ENCODE peak calls at places on chromosomes 4 and X, in ten cellular contexts. X is transverse colon, I is HepG2, K is suprapubic skin, S is GM23338, J is GM12892, A is vagina, T is spleen, Q is HCT116, W is stomach. R is an unnamed sample.

GRCh38 chrX:149871940-149872339 is 9.0 kb upstream of the MAGEA8 start:
- DNase-seq in X (peak), I (peak), K (no peak), S (peak), J (peak), A (no peak), T (peak), Q (peak), W (peak), R (peak)

GRCh38 chr4:2266181-2266580 is 4.3 kb upstream of the MXD4 start:
- DNase-seq in X (no peak), I (no peak), K (no peak), S (no peak), J (no peak), A (no peak), T (no peak), Q (no peak), W (peak), R (no peak)

GRCh38 chrX:31909850-31910547 is 838.2 kb upstream of the FTHL17 start:
- DNase-seq in X (no peak), I (no peak), K (no peak), S (no peak), J (no peak), A (no peak), T (no peak), Q (no peak), W (no peak), R (no peak)

GRCh38 chrX:9498236-9498635 is 33.4 kb downstream of the TBL1X start:
- DNase-seq in X (no peak), I (no peak), K (no peak), S (no peak), J (no peak), A (no peak), T (no peak), Q (no peak), W (no peak), R (no peak)

GRCh38 chr4:37741564-37741963 is 55.4 kb upstream of the RELL1 start:
- DNase-seq in X (no peak), I (peak), K (no peak), S (no peak), J (no peak), A (no peak), T (no peak), Q (no peak), W (no peak), R (no peak)

GRCh38 chrX:2226182-2226581 is 274.6 kb downstream of the DHRSX start:
- DNase-seq in X (no peak), I (no peak), K (no peak), S (no peak), J (no peak), A (no peak), T (no peak), Q (no peak), W (no peak), R (no peak)

GRCh38 chr4:188941524-188942109 is 802.4 kb downstream of the TRIML1 start:
- DNase-seq in X (no peak), I (no peak), K (no peak), S (no peak), J (no peak), A (no peak), T (no peak), Q (peak), W (no peak), R (no peak)

GRCh38 chrX:9542106-9542764 is 77.4 kb downstream of the TBL1X start:
- DNase-seq in X (no peak), I (no peak), K (no peak), S (no peak), J (no peak), A (no peak), T (no peak), Q (no peak), W (no peak), R (no peak)

GRCh38 chrX:107935200-107935599 is 47.0 kb downstream of the TEX13B start:
- DNase-seq in X (no peak), I (no peak), K (no peak), S (peak), J (no peak), A (no peak), T (no peak), Q (no peak), W (no peak), R (no peak)

GRCh38 chr4:6991249-6991648 is 51.9 kb upstream of the TADA2B start:
- DNase-seq in X (no peak), I (no peak), K (no peak), S (no peak), J (no peak), A (no peak), T (no peak), Q (no peak), W (no peak), R (no peak)

GRCh38 chr4:6988016-6988715 is 55.0 kb upstream of the TADA2B start:
- DNase-seq in X (peak), I (no peak), K (no peak), S (no peak), J (no peak), A (no peak), T (no peak), Q (no peak), W (no peak), R (no peak)

GRCh38 chr4:6987566-6987920 is 55.6 kb upstream of the TADA2B start:
- DNase-seq in X (no peak), I (no peak), K (no peak), S (peak), J (no peak), A (no peak), T (no peak), Q (no peak), W (no peak), R (no peak)

GRCh38 chr4:6990661-6991060 is 52.5 kb upstream of the TADA2B start:
- DNase-seq in X (no peak), I (no peak), K (no peak), S (no peak), J (no peak), A (no peak), T (no peak), Q (no peak), W (no peak), R (no peak)

GRCh38 chr4:6989331-6989923 is 53.7 kb upstream of the TADA2B start:
- DNase-seq in X (no peak), I (no peak), K (no peak), S (no peak), J (no peak), A (no peak), T (no peak), Q (no peak), W (no peak), R (no peak)
- TF ChIP-seq POLR2AphosphoS5 in X (no peak), I (no peak), K (no peak), S (no peak), J (no peak), A (no peak), T (no peak), Q (no peak), W (no peak), R (no peak)

GRCh38 chrX:25144043-25144940 is 128.5 kb upstream of the ARX start:
- DNase-seq in X (peak), I (peak), K (no peak), S (peak), J (no peak), A (no peak), T (no peak), Q (peak), W (peak), R (no peak)
- TF ChIP-seq POLR2AphosphoS5 in X (no peak), I (no peak), K (no peak), S (no peak), J (no peak), A (no peak), T (no peak), Q (no peak), W (no peak), R (no peak)

GRCh38 chrX:152831391-152831790 is 528 bp downstream of the NSDHL start:
- DNase-seq in X (no peak), I (no peak), K (no peak), S (no peak), J (no peak), A (no peak), T (no peak), Q (no peak), W (no peak), R (no peak)

GRCh38 chrX:152824841-152825374 is 5.6 kb downstream of the CETN2 start:
- DNase-seq in X (no peak), I (no peak), K (no peak), S (no peak), J (no peak), A (peak), T (no peak), Q (no peak), W (no peak), R (no peak)

GRCh38 chrX:152833378-152833777 is 2.5 kb downstream of the NSDHL start:
- DNase-seq in X (no peak), I (peak), K (no peak), S (no peak), J (no peak), A (no peak), T (no peak), Q (no peak), W (no peak), R (no peak)

GRCh38 chrX:152832520-152832919 is 1.7 kb downstream of the NSDHL start:
- DNase-seq in X (no peak), I (no peak), K (no peak), S (no peak), J (no peak), A (no peak), T (no peak), Q (no peak), W (no peak), R (no peak)

DNA sequence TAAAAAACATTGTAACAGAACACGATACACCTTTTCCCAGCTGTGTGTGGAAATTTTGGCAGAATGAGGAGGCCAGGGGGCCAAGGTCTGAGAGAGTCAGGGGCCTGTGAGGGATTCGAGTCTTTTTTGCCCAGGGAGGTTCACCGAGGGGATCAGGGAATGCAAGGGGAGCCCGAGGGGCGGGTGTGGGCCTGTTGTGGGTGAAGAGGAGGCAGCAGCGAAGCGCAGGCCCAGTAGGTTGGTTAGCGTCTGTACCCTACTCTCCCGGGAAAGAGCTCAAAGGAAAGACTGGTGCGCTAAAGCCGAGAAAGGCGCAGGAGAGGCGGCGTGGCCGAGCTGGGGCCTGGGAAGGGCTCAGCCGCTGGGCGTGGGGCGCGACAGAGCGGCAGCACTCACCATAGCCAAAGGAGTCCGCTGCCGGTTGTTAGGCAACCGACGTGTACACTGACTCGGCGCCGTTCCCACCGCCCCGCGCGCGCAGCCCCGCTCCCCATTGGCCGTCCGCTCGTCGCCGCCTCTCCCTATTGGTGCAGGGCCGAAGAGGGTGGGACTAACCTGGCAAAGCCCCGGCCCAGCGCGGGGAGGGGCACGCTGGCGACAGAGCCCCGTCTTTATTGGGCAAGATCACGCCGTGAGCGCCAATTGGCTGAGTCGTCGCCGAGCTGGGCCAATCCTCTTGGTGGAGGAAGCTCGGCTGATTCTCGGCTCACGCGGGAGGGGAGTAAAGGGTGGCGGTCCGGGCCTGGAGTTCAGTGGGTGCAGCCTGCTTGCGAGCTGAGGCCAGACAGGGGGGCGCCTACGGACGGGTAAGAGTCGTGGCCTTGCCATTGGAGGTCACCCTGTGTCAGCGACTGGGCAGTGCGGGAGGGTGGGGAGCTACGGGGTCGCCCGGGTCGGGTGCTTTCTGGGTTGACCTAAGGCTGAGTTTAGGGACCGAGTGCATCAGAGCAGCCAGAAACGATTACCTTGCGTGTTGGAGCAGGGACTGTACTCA is at the start of the genes CETN2 and NSDHL:
- DNase-seq in X (peak), I (peak), K (peak), S (peak), J (peak), A (peak), T (peak), Q (peak), W (peak), R (peak)
- TF ChIP-seq POLR2AphosphoS5 in X (peak), I (peak), K (no peak), S (peak), J (peak), A (peak), T (peak), Q (peak), W (no peak), R (no peak)

DNA sequence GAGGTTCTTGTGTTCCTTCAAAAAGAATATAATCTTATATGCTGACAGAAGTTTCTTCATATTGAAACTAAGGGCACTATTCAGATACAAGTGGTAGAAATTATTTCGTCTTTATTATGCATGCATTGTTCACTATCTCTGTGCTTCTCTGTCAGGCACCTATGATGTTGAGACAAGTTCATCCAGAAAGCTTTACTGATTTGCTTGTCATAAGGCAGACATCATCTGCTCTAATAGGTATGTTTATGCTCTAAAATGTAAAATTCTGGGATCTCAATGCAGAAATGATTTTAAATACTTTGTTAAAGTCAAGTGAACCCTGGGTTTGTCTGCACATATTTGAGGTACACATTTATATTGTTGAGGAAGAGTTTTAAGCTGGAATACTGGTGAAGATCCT is 3.6 kb downstream of the UGT2B11 start:
- DNase-seq in X (no peak), I (no peak), K (no peak), S (no peak), J (no peak), A (no peak), T (no peak), Q (no peak), W (no peak), R (no peak)
- TF ChIP-seq POLR2AphosphoS5 in X (no peak), I (no peak), K (no peak), S (no peak), J (no peak), A (no peak), T (no peak), Q (no peak), W (no peak), R (no peak)